ENCODE peak calls at places on chromosomes 16 and 17, in five cellular contexts. F is posterior cingulate gyrus; X is GM04504; I is CD8-positive, alpha-beta T cell; L is stimulated activated naive CD8-positive, alpha-beta T cell treated with anti-CD3 and anti-CD28 coated beads, Interleukin-15, Interleukin-2, amounts not matched to agents 100 U/mL and 50 U/mL, for 24 hours. O is an unnamed sample.

GRCh38 chr17:78000351-78000750 is 41.8 kb downstream of the TNRC6C start:
- DNase-seq in F (no peak), X (no peak), I (no peak), L (no peak), O (no peak)

GRCh38 chr17:68161644-68162428 is 86.0 kb upstream of the AMZ2 start:
- DNase-seq in F (no peak), X (no peak), I (no peak), L (no peak), O (no peak)

GRCh38 chr17:3017936-3018335 is 45.5 kb downstream of the OR1D5 start:
- DNase-seq in F (peak), X (no peak), I (no peak), L (no peak), O (no peak)

GRCh38 chr16:30659507-30660423 is 1.5 kb downstream of the FBRS start:
- DNase-seq in F (no peak), X (no peak), I (peak), L (peak), O (peak)

GRCh38 chr16:8543258-8543657 is 47.1 kb downstream of the TMEM114 start:
- DNase-seq in F (no peak), X (no peak), I (no peak), L (no peak), O (no peak)

GRCh38 chr17:56514899-56515298 is 78.6 kb upstream of the NOG start:
- DNase-seq in F (no peak), X (no peak), I (no peak), L (no peak), O (no peak)

GRCh38 chr16:14146445-14146844 is 75.3 kb downstream of the MRTFB start:
- DNase-seq in F (no peak), X (no peak), I (no peak), L (no peak), O (no peak)

GRCh38 chr17:80123791-80124190 is 22.4 kb downstream of the GAA start:
- DNase-seq in F (peak), X (no peak), I (no peak), L (no peak), O (no peak)

GRCh38 chr17:79586131-79586530 is 24.7 kb downstream of the RBFOX3 start:
- DNase-seq in F (no peak), X (no peak), I (no peak), L (no peak), O (no peak)

GRCh38 chr17:43468746-43469544 is 14.8 kb upstream of the DHX8 start:
- DNase-seq in F (no peak), X (peak), I (no peak), L (no peak), O (no peak)

GRCh38 chr17:39186481-39187002 is 10.9 kb downstream of the CACNB1 start:
- DNase-seq in F (no peak), X (no peak), I (no peak), L (no peak), O (no peak)

GRCh38 chr17:77228224-77229215 is 87.8 kb downstream of the SEC14L1 start:
- DNase-seq in F (peak), X (no peak), I (no peak), L (no peak), O (no peak)

GRCh38 chr16:49755291-49755611 is 100.7 kb downstream of the ZNF423 start:
- DNase-seq in F (no peak), X (peak), I (no peak), L (no peak), O (no peak)

GRCh38 chr17:19386974-19387920 is at the start of gene MFAP4:
- DNase-seq in F (no peak), X (peak), I (no peak), L (no peak), O (peak)

GRCh38 chr17:49456172-49456965 is 38.7 kb upstream of the NGFR start:
- DNase-seq in F (no peak), X (peak), I (no peak), L (no peak), O (no peak)

GRCh38 chr17:77815127-77815905 is 143.2 kb upstream of the TNRC6C start:
- DNase-seq in F (no peak), X (no peak), I (no peak), L (no peak), O (no peak)

GRCh38 chr17:17564896-17565295 is 26.6 kb downstream of the PEMT start:
- DNase-seq in F (no peak), X (no peak), I (no peak), L (no peak), O (no peak)

GRCh38 chr17:66661411-66661843 is 173.5 kb upstream of the CACNG5 start:
- DNase-seq in F (no peak), X (no peak), I (no peak), L (no peak), O (peak)

GRCh38 chr16:30951785-30952184 is 2.9 kb downstream of the ORAI3 start:
- DNase-seq in F (no peak), X (no peak), I (no peak), L (no peak), O (peak)

GRCh38 chr16:57341441-57342303 is 16.9 kb upstream of the CCL22 start:
- DNase-seq in F (no peak), X (peak), I (no peak), L (no peak), O (no peak)

GRCh38 chr17:78527345-78527744 is 49.9 kb downstream of the DNAH17 start:
- DNase-seq in F (no peak), X (no peak), I (no peak), L (no peak), O (no peak)

GRCh38 chr17:29368161-29368560 is 22.0 kb upstream of the TAOK1 start:
- DNase-seq in F (no peak), X (no peak), I (no peak), L (no peak), O (no peak)

GRCh38 chr16:67110136-67110847 is 551 bp downstream of the PHAF1 start:
- DNase-seq in F (no peak), X (no peak), I (no peak), L (no peak), O (no peak)

GRCh38 chr17:50181155-50181554 is 15.3 kb downstream of the SGCA start:
- DNase-seq in F (peak), X (no peak), I (no peak), L (no peak), O (peak)

GRCh38 chr17:78805301-78805700 is 23.2 kb upstream of the CYTH1 start:
- DNase-seq in F (no peak), X (no peak), I (peak), L (peak), O (no peak)

GRCh38 chr17:30961213-30962188 is 9.3 kb upstream of the RNF135 start:
- DNase-seq in F (no peak), X (no peak), I (no peak), L (no peak), O (peak)

GRCh38 chr16:65032397-65032796 is 89.5 kb downstream of the CDH11 start:
- DNase-seq in F (no peak), X (peak), I (no peak), L (no peak), O (no peak)

GRCh38 chr16:73483934-73484712 is 436.2 kb upstream of the ZFHX3 start:
- DNase-seq in F (no peak), X (no peak), I (no peak), L (no peak), O (no peak)

GRCh38 chr17:6361733-6362132 is 73.2 kb downstream of the AIPL1 start:
- DNase-seq in F (no peak), X (no peak), I (no peak), L (no peak), O (no peak)

GRCh38 chr16:64872101-64872500 is 249.8 kb downstream of the CDH11 start:
- DNase-seq in F (no peak), X (no peak), I (no peak), L (no peak), O (no peak)

GRCh38 chr16:67987460-67988160 is 7.3 kb upstream of the DPEP3 start:
- DNase-seq in F (no peak), X (no peak), I (no peak), L (no peak), O (peak)

O was measured in psoas muscle.